ENCODE peak calls at places on chromosomes 1 and 21, in six cellular contexts. B is AG04450, H is breast epithelium, N is psoas muscle, X is neural crest cell, P is osteocyte. O is an unnamed sample.

GRCh38 chr1:227372662-227373061 is 54.4 kb upstream of the CDC42BPA start:
- DNase-seq in B (peak; percentile 20), H (no peak), N (no peak), X (no peak), P (no peak), O (peak; percentile 69)

GRCh38 chr1:156786640-156787039 is 19.3 kb downstream of the PRCC start:
- DNase-seq in B (no peak), H (no peak), N (no peak), X (no peak), P (no peak), O (no peak)

GRCh38 chr1:108532730-108533129 is 27.2 kb upstream of the EEIG2 start:
- DNase-seq in B (no peak), H (no peak), N (no peak), X (no peak), P (no peak), O (no peak)

GRCh38 chr1:184050631-184051030 is 899 bp upstream of the TSEN15 start:
- DNase-seq in B (no peak), H (no peak), N (no peak), X (no peak), P (no peak), O (peak; percentile 21)

GRCh38 chr1:78779831-78780230 is 130.2 kb downstream of the IFI44 start:
- DNase-seq in B (no peak), H (no peak), N (no peak), X (no peak), P (no peak), O (peak; percentile 59)

GRCh38 chr1:230979952-230980351 is 1.1 kb downstream of the ARV1 start:
- DNase-seq in B (no peak), H (no peak), N (no peak), X (no peak), P (no peak), O (no peak)

GRCh38 chr1:158021721-158022120 is 28.3 kb downstream of the KIRREL1 start:
- DNase-seq in B (no peak), H (no peak), N (no peak), X (no peak), P (no peak), O (no peak)

GRCh38 chr1:41874350-41874749 is 44.4 kb downstream of the HIVEP3 start:
- DNase-seq in B (no peak), H (no peak), N (no peak), X (no peak), P (no peak), O (no peak)

GRCh38 chr1:224666911-224667310 is 50.8 kb downstream of the CNIH3 start:
- DNase-seq in B (no peak), H (no peak), N (no peak), X (no peak), P (no peak), O (no peak)

GRCh38 chr21:46161800-46162592 is 6.6 kb upstream of the FTCD start:
- DNase-seq in B (no peak), H (peak; percentile 44), N (no peak), X (no peak), P (peak; percentile 83), O (no peak)

GRCh38 chr1:83632906-83633305 is 366.0 kb downstream of the TTLL7 start:
- DNase-seq in B (no peak), H (no peak), N (no peak), X (no peak), P (no peak), O (no peak)

GRCh38 chr1:47507921-47508894 is 70.4 kb downstream of the FOXD2 start:
- DNase-seq in B (no peak), H (no peak), N (peak; percentile 39), X (peak; percentile 50), P (no peak), O (no peak)

GRCh38 chr1:156922986-156923564 is 2.6 kb downstream of the LRRC71 start:
- DNase-seq in B (no peak), H (no peak), N (no peak), X (no peak), P (no peak), O (no peak)

GRCh38 chr21:44618909-44619308 is 7.0 kb downstream of the KRTAP10-8 start:
- DNase-seq in B (no peak), H (no peak), N (no peak), X (no peak), P (no peak), O (no peak)

GRCh38 chr1:6800728-6801127 is 15.5 kb downstream of the CAMTA1 start:
- DNase-seq in B (peak; percentile 38), H (no peak), N (no peak), X (no peak), P (no peak), O (peak; percentile 73)

GRCh38 chr1:215636258-215636965 is 69.3 kb downstream of the KCTD3 start:
- DNase-seq in B (no peak), H (no peak), N (peak; percentile 46), X (no peak), P (no peak), O (peak; percentile 53)

GRCh38 chr1:113811353-113811887 is 856 bp downstream of the RSBN1 start:
- DNase-seq in B (no peak), H (peak; percentile 62), N (no peak), X (peak; percentile 14), P (no peak), O (peak; percentile 24)

GRCh38 chr21:18716578-18717138 is 313.1 kb upstream of the TMPRSS15 start:
- DNase-seq in B (no peak), H (no peak), N (no peak), X (no peak), P (no peak), O (no peak)

GRCh38 chr1:153400244-153400643 is 9.4 kb upstream of the S100A8 start:
- DNase-seq in B (no peak), H (no peak), N (no peak), X (no peak), P (no peak), O (peak; percentile 7)

GRCh38 chr21:34733866-34734265 is 65.1 kb downstream of the CLIC6 start:
- DNase-seq in B (no peak), H (no peak), N (no peak), X (no peak), P (no peak), O (no peak)

GRCh38 chr1:229058716-229059115 is 212.2 kb upstream of the RAB4A start:
- DNase-seq in B (no peak), H (no peak), N (no peak), X (no peak), P (no peak), O (peak; percentile 19)

GRCh38 chr1:178664278-178664677 is 60.8 kb upstream of the RALGPS2 start:
- DNase-seq in B (no peak), H (no peak), N (no peak), X (no peak), P (no peak), O (no peak)

GRCh38 chr1:200889571-200889970 is 5.1 kb upstream of the INAVA start:
- DNase-seq in B (no peak), H (no peak), N (no peak), X (no peak), P (no peak), O (no peak)

GRCh38 chr21:17513214-17514123 is 626 bp downstream of the CXADR start:
- DNase-seq in B (no peak), H (no peak), N (no peak), X (peak; percentile 27), P (no peak), O (peak; percentile 42)
- TF ChIP-seq CTCF in B (no peak), H (no peak), N (no peak), X (peak; percentile 40), P (no peak), O (peak; percentile 8)

DNA sequence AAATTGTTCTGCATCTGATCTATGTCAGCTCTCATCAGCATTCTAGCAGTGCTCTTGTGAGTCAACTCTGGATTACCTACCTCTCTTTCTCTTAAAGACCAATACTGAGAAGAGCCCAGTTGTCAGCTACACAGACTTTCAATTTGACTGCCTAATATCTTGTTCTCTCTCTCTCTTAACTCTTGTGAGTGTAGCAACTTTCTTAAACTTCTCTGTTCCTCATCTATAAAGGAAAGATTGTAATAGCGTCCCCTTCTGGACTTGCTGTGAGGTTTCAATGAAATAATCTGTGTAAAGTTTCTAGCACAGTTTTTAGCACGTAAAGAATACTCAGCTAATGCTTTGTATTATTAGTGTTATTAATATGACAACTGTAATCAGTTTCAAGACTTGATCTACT is 499.3 kb upstream of the ADAMTS5 start:
- DNase-seq in B (no peak), H (no peak), N (no peak), X (no peak), P (no peak), O (no peak)
- TF ChIP-seq CTCF in B (no peak), H (no peak), N (no peak), X (no peak), P (no peak), O (peak; percentile 8)

GRCh38 chr1:10161541-10162290 is 48.7 kb upstream of the KIF1B start:
- DNase-seq in B (no peak), H (no peak), N (peak; percentile 43), X (no peak), P (no peak), O (no peak)

GRCh38 chr1:10155087-10155712 is 55.2 kb upstream of the KIF1B start:
- DNase-seq in B (no peak), H (no peak), N (no peak), X (no peak), P (no peak), O (no peak)

GRCh38 chr1:10161121-10161520 is 49.2 kb upstream of the KIF1B start:
- DNase-seq in B (no peak), H (no peak), N (no peak), X (no peak), P (no peak), O (no peak)

GRCh38 chr1:10160173-10160572 is 50.2 kb upstream of the KIF1B start:
- DNase-seq in B (no peak), H (no peak), N (no peak), X (no peak), P (no peak), O (no peak)
- TF ChIP-seq CTCF in B (no peak), H (no peak), N (no peak), X (no peak), P (no peak), O (no peak)

GRCh38 chr1:2539312-2539907 is 9.3 kb upstream of the HES5 start:
- DNase-seq in B (no peak), H (no peak), N (no peak), X (peak; percentile 43), P (no peak), O (no peak)
- TF ChIP-seq CTCF in B (peak; percentile 28), H (no peak), N (no peak), X (peak; percentile 51), P (peak; percentile 40), O (peak; percentile 28)

DNA sequence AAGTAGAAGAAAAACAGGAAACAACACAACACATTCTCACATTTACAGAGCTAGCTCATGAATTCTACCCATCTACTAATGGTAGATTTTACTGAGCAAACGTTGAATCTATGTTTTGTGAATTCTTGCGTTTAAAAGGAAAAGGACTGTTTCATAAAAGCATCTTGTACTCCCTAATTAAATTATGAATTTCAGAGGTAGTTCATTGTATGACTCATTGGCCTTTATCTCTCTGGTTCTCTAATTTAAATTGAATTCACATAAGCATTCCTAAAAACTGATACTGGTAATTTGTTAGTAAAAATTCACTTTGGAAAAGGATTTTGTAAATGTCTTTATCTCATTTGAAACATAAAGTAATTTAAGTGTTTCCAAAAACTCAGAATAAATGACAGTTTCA is 687.3 kb downstream of the BRINP3 start:
- DNase-seq in B (no peak), H (no peak), N (no peak), X (no peak), P (no peak), O (no peak)
- TF ChIP-seq CTCF in B (no peak), H (no peak), N (no peak), X (no peak), P (no peak), O (no peak)

O was measured in fibroblast of pulmonary artery.